ENCODE peak calls at places on chromosomes 16 and 17, in seven cellular contexts. One of them, this sample, is unnamed.

GRCh38 chr16:85238233-85238647 is 126.0 kb upstream of the CIBAR2 start:
- DNase-seq in breast epithelium: peak; percentile 68
- DNase-seq in GM23338: peak; percentile 80
- DNase-seq in spleen: no peak
- DNase-seq in HL-60: no peak
- DNase-seq in prostate gland: no peak
- DNase-seq in sigmoid colon: peak; percentile 93
- DNase-seq in this sample: peak; percentile 58

GRCh38 chr16:48526058-48526957 is 83.7 kb downstream of the N4BP1 start:
- DNase-seq in breast epithelium: no peak
- DNase-seq in GM23338: peak; percentile 87
- DNase-seq in spleen: peak; percentile 69
- DNase-seq in HL-60: no peak
- DNase-seq in prostate gland: no peak
- DNase-seq in sigmoid colon: peak; percentile 47
- DNase-seq in this sample: peak; percentile 81

GRCh38 chr16:1877804-1878203 is 5.8 kb upstream of the MEIOB start:
- DNase-seq in breast epithelium: no peak
- DNase-seq in GM23338: no peak
- DNase-seq in spleen: peak; percentile 44
- DNase-seq in HL-60: no peak
- DNase-seq in prostate gland: no peak
- DNase-seq in sigmoid colon: peak; percentile 29
- DNase-seq in this sample: peak; percentile 54

GRCh38 chr16:19113577-19114358 is at the start of gene ITPRIPL2:
- DNase-seq in breast epithelium: peak; percentile 73
- DNase-seq in GM23338: peak; percentile 76
- DNase-seq in spleen: peak; percentile 89
- DNase-seq in HL-60: no peak
- DNase-seq in prostate gland: peak; percentile 85
- DNase-seq in sigmoid colon: peak; percentile 95
- DNase-seq in this sample: peak; percentile 84

GRCh38 chr17:48441231-48441711 is 11.3 kb upstream of the SKAP1 start:
- DNase-seq in breast epithelium: no peak
- DNase-seq in GM23338: no peak
- DNase-seq in spleen: no peak
- DNase-seq in HL-60: no peak
- DNase-seq in prostate gland: no peak
- DNase-seq in sigmoid colon: no peak
- DNase-seq in this sample: no peak

GRCh38 chr17:13403982-13404931 is 197.5 kb downstream of the HS3ST3A1 start:
- DNase-seq in breast epithelium: no peak
- DNase-seq in GM23338: peak; percentile 6
- DNase-seq in spleen: no peak
- DNase-seq in HL-60: no peak
- DNase-seq in prostate gland: no peak
- DNase-seq in sigmoid colon: no peak
- DNase-seq in this sample: no peak

GRCh38 chr17:78072961-78073360 is 55.6 kb downstream of the TMC6 start:
- DNase-seq in breast epithelium: no peak
- DNase-seq in GM23338: no peak
- DNase-seq in spleen: no peak
- DNase-seq in HL-60: no peak
- DNase-seq in prostate gland: no peak
- DNase-seq in sigmoid colon: no peak
- DNase-seq in this sample: no peak

GRCh38 chr17:6096201-6097004 is 26.2 kb downstream of the WSCD1 start:
- DNase-seq in breast epithelium: no peak
- DNase-seq in GM23338: no peak
- DNase-seq in spleen: peak; percentile 42
- DNase-seq in HL-60: no peak
- DNase-seq in prostate gland: no peak
- DNase-seq in sigmoid colon: no peak
- DNase-seq in this sample: no peak

GRCh38 chr17:63853260-63853659 is 10.8 kb upstream of the SMARCD2 start:
- DNase-seq in breast epithelium: no peak
- DNase-seq in GM23338: no peak
- DNase-seq in spleen: peak; percentile 1
- DNase-seq in HL-60: no peak
- DNase-seq in prostate gland: no peak
- DNase-seq in sigmoid colon: no peak
- DNase-seq in this sample: no peak

GRCh38 chr16:84874553-84874952 is 54.8 kb downstream of the CRISPLD2 start:
- DNase-seq in breast epithelium: no peak
- DNase-seq in GM23338: no peak
- DNase-seq in spleen: no peak
- DNase-seq in HL-60: no peak
- DNase-seq in prostate gland: no peak
- DNase-seq in sigmoid colon: no peak
- DNase-seq in this sample: no peak

GRCh38 chr16:69105501-69106361 is at the start of gene HAS3:
- DNase-seq in breast epithelium: no peak
- DNase-seq in GM23338: peak; percentile 93
- DNase-seq in spleen: peak; percentile 78
- DNase-seq in HL-60: peak; percentile 44
- DNase-seq in prostate gland: peak; percentile 52
- DNase-seq in sigmoid colon: no peak
- DNase-seq in this sample: peak; percentile 75

GRCh38 chr17:80063815-80064585 is 27.6 kb downstream of the CCDC40 start:
- DNase-seq in breast epithelium: peak; percentile 27
- DNase-seq in GM23338: no peak
- DNase-seq in spleen: no peak
- DNase-seq in HL-60: peak; percentile 41
- DNase-seq in prostate gland: peak; percentile 23
- DNase-seq in sigmoid colon: peak; percentile 90
- DNase-seq in this sample: peak; percentile 56

GRCh38 chr16:64983983-64984382 is 137.9 kb downstream of the CDH11 start:
- DNase-seq in breast epithelium: no peak
- DNase-seq in GM23338: peak; percentile 83
- DNase-seq in spleen: no peak
- DNase-seq in HL-60: peak; percentile 18
- DNase-seq in prostate gland: no peak
- DNase-seq in sigmoid colon: no peak
- DNase-seq in this sample: no peak

GRCh38 chr16:88464447-88465318 is 11.6 kb downstream of the ZFPM1 start:
- DNase-seq in breast epithelium: no peak
- DNase-seq in GM23338: no peak
- DNase-seq in spleen: no peak
- DNase-seq in HL-60: no peak
- DNase-seq in prostate gland: no peak
- DNase-seq in sigmoid colon: no peak
- DNase-seq in this sample: no peak

GRCh38 chr17:76612977-76613851 is 27.6 kb upstream of the ST6GALNAC2 start:
- DNase-seq in breast epithelium: peak; percentile 71
- DNase-seq in GM23338: peak; percentile 93
- DNase-seq in spleen: no peak
- DNase-seq in HL-60: no peak
- DNase-seq in prostate gland: no peak
- DNase-seq in sigmoid colon: no peak
- DNase-seq in this sample: no peak

GRCh38 chr17:48873212-48873611 is 19.4 kb upstream of the ATP5MC1 start:
- DNase-seq in breast epithelium: no peak
- DNase-seq in GM23338: no peak
- DNase-seq in spleen: no peak
- DNase-seq in HL-60: no peak
- DNase-seq in prostate gland: no peak
- DNase-seq in sigmoid colon: no peak
- DNase-seq in this sample: peak; percentile 62

GRCh38 chr17:614637-615546 is 99.7 kb downstream of the VPS53 start:
- DNase-seq in breast epithelium: no peak
- DNase-seq in GM23338: no peak
- DNase-seq in spleen: no peak
- DNase-seq in HL-60: no peak
- DNase-seq in prostate gland: no peak
- DNase-seq in sigmoid colon: no peak
- DNase-seq in this sample: no peak

GRCh38 chr16:69107311-69107962 is 2.0 kb downstream of the HAS3 start:
- DNase-seq in breast epithelium: no peak
- DNase-seq in GM23338: peak; percentile 60
- DNase-seq in spleen: peak; percentile 69
- DNase-seq in HL-60: no peak
- DNase-seq in prostate gland: no peak
- DNase-seq in sigmoid colon: no peak
- DNase-seq in this sample: peak; percentile 72

GRCh38 chr16:4936991-4937781 is at the start of gene PPL:
- DNase-seq in breast epithelium: peak; percentile 92
- DNase-seq in GM23338: peak; percentile 98
- DNase-seq in spleen: no peak
- DNase-seq in HL-60: no peak
- DNase-seq in prostate gland: peak; percentile 91
- DNase-seq in sigmoid colon: peak; percentile 89
- DNase-seq in this sample: peak; percentile 95

GRCh38 chr17:46035112-46035818 is 36.2 kb downstream of the STH start:
- DNase-seq in breast epithelium: no peak
- DNase-seq in GM23338: peak; percentile 35
- DNase-seq in spleen: no peak
- DNase-seq in HL-60: no peak
- DNase-seq in prostate gland: no peak
- DNase-seq in sigmoid colon: no peak
- DNase-seq in this sample: no peak

GRCh38 chr16:2799205-2799851 is 1.1 kb downstream of the PRSS41 start:
- DNase-seq in breast epithelium: no peak
- DNase-seq in GM23338: no peak
- DNase-seq in spleen: peak; percentile 45
- DNase-seq in HL-60: no peak
- DNase-seq in prostate gland: no peak
- DNase-seq in sigmoid colon: peak; percentile 57
- DNase-seq in this sample: no peak

GRCh38 chr17:45296003-45296832 is 20.6 kb downstream of the MAP3K14 start:
- DNase-seq in breast epithelium: no peak
- DNase-seq in GM23338: no peak
- DNase-seq in spleen: peak; percentile 85
- DNase-seq in HL-60: peak; percentile 50
- DNase-seq in prostate gland: no peak
- DNase-seq in sigmoid colon: no peak
- DNase-seq in this sample: peak; percentile 68

GRCh38 chr17:3665834-3666233 is 2.5 kb downstream of the TAX1BP3 start:
- DNase-seq in breast epithelium: no peak
- DNase-seq in GM23338: no peak
- DNase-seq in spleen: no peak
- DNase-seq in HL-60: no peak
- DNase-seq in prostate gland: no peak
- DNase-seq in sigmoid colon: no peak
- DNase-seq in this sample: no peak

GRCh38 chr17:37743875-37744632 is 805 bp downstream of the HNF1B start:
- DNase-seq in breast epithelium: no peak
- DNase-seq in GM23338: peak; percentile 65
- DNase-seq in spleen: no peak
- DNase-seq in HL-60: no peak
- DNase-seq in prostate gland: peak; percentile 53
- DNase-seq in sigmoid colon: no peak
- DNase-seq in this sample: peak; percentile 42

GRCh38 chr17:80376531-80376930 is 38.4 kb upstream of the ENDOV start:
- DNase-seq in breast epithelium: no peak
- DNase-seq in GM23338: no peak
- DNase-seq in spleen: peak; percentile 29
- DNase-seq in HL-60: no peak
- DNase-seq in prostate gland: no peak
- DNase-seq in sigmoid colon: no peak
- DNase-seq in this sample: no peak

GRCh38 chr17:63545302-63545928 is 4.9 kb upstream of the DCAF7 start:
- DNase-seq in breast epithelium: peak; percentile 57
- DNase-seq in GM23338: no peak
- DNase-seq in spleen: no peak
- DNase-seq in HL-60: no peak
- DNase-seq in prostate gland: no peak
- DNase-seq in sigmoid colon: no peak
- DNase-seq in this sample: no peak

DNA sequence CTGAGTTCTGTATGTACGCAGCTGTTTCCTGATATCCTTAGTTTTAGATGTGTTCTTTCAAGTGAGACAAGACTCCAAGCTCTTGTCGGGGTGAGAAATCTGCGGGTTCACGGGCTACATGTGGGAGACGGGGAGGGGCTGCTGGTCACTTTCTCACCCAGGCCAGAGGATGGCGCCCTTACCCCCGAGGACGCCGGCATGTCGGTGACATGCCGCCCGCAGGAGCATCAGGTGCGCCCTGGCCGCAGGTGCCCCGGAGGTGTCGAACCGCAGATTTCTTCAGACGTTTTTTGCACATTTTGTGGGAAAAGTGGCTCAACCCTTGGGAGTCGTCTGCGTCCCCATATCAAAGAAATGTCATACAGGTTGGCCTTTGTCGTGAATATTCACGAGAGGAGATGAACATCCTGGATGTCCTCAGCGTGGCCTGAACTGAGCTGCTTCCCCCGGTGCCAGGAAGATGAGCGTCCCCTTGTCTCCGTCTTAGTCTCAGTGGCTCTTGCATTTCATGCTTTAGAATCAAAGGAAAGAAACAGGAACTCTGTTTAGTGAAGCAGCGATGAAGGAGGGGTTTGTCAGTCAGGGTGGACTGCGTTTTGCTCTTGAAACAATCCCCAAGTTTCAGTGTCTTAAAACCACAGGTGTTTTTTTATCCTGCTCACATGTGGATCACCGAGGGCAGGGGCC is 75.3 kb upstream of the ZNF750 start:
- DNase-seq in breast epithelium: no peak
- DNase-seq in GM23338: peak; percentile 57
- DNase-seq in spleen: no peak
- DNase-seq in HL-60: no peak
- DNase-seq in prostate gland: no peak
- DNase-seq in sigmoid colon: no peak
- DNase-seq in this sample: no peak
- H3K4me3 ChIP-seq in breast epithelium: no peak overlapping the region
- H3K4me3 ChIP-seq in GM23338: no peak overlapping the region
- H3K4me3 ChIP-seq in spleen: peak overlapping the region; percentile 35
- H3K4me3 ChIP-seq in HL-60: no peak overlapping the region
- H3K4me3 ChIP-seq in prostate gland: no peak overlapping the region
- H3K4me3 ChIP-seq in sigmoid colon: no peak overlapping the region
- H3K4me3 ChIP-seq in this sample: no peak overlapping the region

GRCh38 chr17:74777884-74778490 is 1.8 kb upstream of the NAT9 start:
- DNase-seq in breast epithelium: no peak
- DNase-seq in GM23338: no peak
- DNase-seq in spleen: no peak
- DNase-seq in HL-60: peak; percentile 61
- DNase-seq in prostate gland: no peak
- DNase-seq in sigmoid colon: no peak
- DNase-seq in this sample: no peak
- TF ChIP-seq POLR2AphosphoS5 in breast epithelium: no peak
- TF ChIP-seq POLR2AphosphoS5 in GM23338: no peak
- TF ChIP-seq POLR2AphosphoS5 in spleen: no peak
- TF ChIP-seq POLR2AphosphoS5 in HL-60: no peak
- TF ChIP-seq POLR2AphosphoS5 in prostate gland: no peak
- TF ChIP-seq POLR2AphosphoS5 in sigmoid colon: no peak
- TF ChIP-seq POLR2AphosphoS5 in this sample: no peak

GRCh38 chr16:11583889-11584565 is 2.7 kb downstream of the LITAF start:
- DNase-seq in breast epithelium: peak; percentile 50
- DNase-seq in GM23338: no peak
- DNase-seq in spleen: peak; percentile 71
- DNase-seq in HL-60: no peak
- DNase-seq in prostate gland: peak; percentile 75
- DNase-seq in sigmoid colon: no peak
- DNase-seq in this sample: peak; percentile 67
- H3K4me3 ChIP-seq in breast epithelium: peak overlapping the region; percentile 93
- H3K4me3 ChIP-seq in GM23338: peak overlapping the region; percentile 38
- H3K4me3 ChIP-seq in spleen: peak overlapping the region; percentile 90
- H3K4me3 ChIP-seq in HL-60: peak overlapping the region; percentile 69
- H3K4me3 ChIP-seq in prostate gland: peak overlapping the region; percentile 8
- H3K4me3 ChIP-seq in sigmoid colon: peak overlapping the region; percentile 15
- H3K4me3 ChIP-seq in this sample: no peak overlapping the region

GRCh38 chr16:71927383-71927782 is 32.1 kb downstream of the IST1 start:
- DNase-seq in breast epithelium: peak; percentile 86
- DNase-seq in GM23338: no peak
- DNase-seq in spleen: no peak
- DNase-seq in HL-60: no peak
- DNase-seq in prostate gland: peak; percentile 42
- DNase-seq in sigmoid colon: peak; percentile 86
- DNase-seq in this sample: peak; percentile 81
- TF ChIP-seq POLR2AphosphoS5 in breast epithelium: peak; percentile 53
- TF ChIP-seq POLR2AphosphoS5 in GM23338: no peak
- TF ChIP-seq POLR2AphosphoS5 in spleen: no peak
- TF ChIP-seq POLR2AphosphoS5 in HL-60: no peak
- TF ChIP-seq POLR2AphosphoS5 in prostate gland: peak; percentile 30
- TF ChIP-seq POLR2AphosphoS5 in sigmoid colon: no peak
- TF ChIP-seq POLR2AphosphoS5 in this sample: peak; percentile 58